ENCODE peak calls at places on chromosomes 3 and 15, in seven cellular contexts. C, V, Y, D, L, S and G are unnamed samples.

GRCh38 chr3:39637807-39638206 is 170.3 kb downstream of the MOBP start:
- DNase-seq in D (peak; percentile 76), V (no peak), Y (no peak), L (peak; percentile 31), C (no peak), S (no peak), G (no peak)

GRCh38 chr3:123816673-123817207 is 67.4 kb downstream of the MYLK start:
- DNase-seq in L (peak; percentile 96), C (no peak), V (no peak), Y (no peak), S (no peak), D (peak; percentile 84), G (no peak)

GRCh38 chr15:28892789-28893610 is 7.2 kb downstream of the APBA2 start:
- DNase-seq in S (no peak), C (no peak), V (peak; percentile 56), L (no peak), Y (no peak), D (peak; percentile 52), G (no peak)

GRCh38 chr3:47162695-47163022 is 1.3 kb downstream of the SETD2 start:
- DNase-seq in C (no peak), S (no peak), Y (no peak), D (peak; percentile 27), L (no peak), V (no peak), G (no peak)

GRCh38 chr3:120879401-120879800 is 28.6 kb upstream of the STXBP5L start:
- DNase-seq in S (no peak), D (no peak), L (no peak), Y (no peak), C (no peak), V (no peak), G (no peak)

GRCh38 chr3:98057631-98058030 is 22.5 kb upstream of the GABRR3 start:
- DNase-seq in V (no peak), S (no peak), Y (no peak), C (no peak), D (no peak), L (no peak), G (no peak)

GRCh38 chr3:27486328-27486727 is 2.1 kb upstream of the SLC4A7 start:
- DNase-seq in V (no peak), D (no peak), C (no peak), L (no peak), S (no peak), Y (no peak), G (no peak)

GRCh38 chr15:77623008-77623877 is 9.5 kb downstream of the LINGO1 start:
- DNase-seq in Y (no peak), D (no peak), C (peak; percentile 17), L (no peak), S (no peak), V (no peak), G (no peak)

GRCh38 chr3:149527531-149528343 is 53.2 kb downstream of the TM4SF4 start:
- DNase-seq in D (no peak), Y (no peak), V (no peak), C (no peak), L (no peak), S (no peak), G (no peak)

GRCh38 chr15:63521405-63522142 is 17.2 kb downstream of the USP3 start:
- DNase-seq in C (no peak), Y (no peak), L (no peak), D (no peak), S (no peak), V (no peak), G (no peak)

GRCh38 chr15:58378241-58379085 is 53.3 kb upstream of the LIPC start:
- DNase-seq in D (peak; percentile 36), C (no peak), L (peak; percentile 38), V (no peak), Y (no peak), S (no peak), G (no peak)

GRCh38 chr15:39459538-39459937 is 121.3 kb upstream of the THBS1 start:
- DNase-seq in L (no peak), D (no peak), C (no peak), V (no peak), S (no peak), Y (no peak), G (no peak)

GRCh38 chr15:83682476-83683162 is 28.7 kb downstream of the ADAMTSL3 start:
- DNase-seq in V (no peak), C (no peak), D (no peak), S (no peak), L (no peak), Y (no peak), G (no peak)

GRCh38 chr3:190092250-190092649 is 28.4 kb downstream of the P3H2 start:
- DNase-seq in C (no peak), L (peak; percentile 73), S (no peak), V (no peak), D (peak; percentile 86), Y (no peak), G (no peak)

GRCh38 chr3:26271848-26272247 is 350.7 kb upstream of the LRRC3B start:
- DNase-seq in D (no peak), C (no peak), Y (no peak), V (no peak), S (no peak), L (no peak), G (no peak)

GRCh38 chr3:128307029-128307633 is 153.8 kb downstream of the EEFSEC start:
- DNase-seq in D (peak; percentile 9), L (no peak), C (no peak), Y (no peak), S (no peak), V (peak; percentile 41), G (no peak)

GRCh38 chr3:78022232-78022631 is 982.3 kb downstream of the ROBO2 start:
- DNase-seq in C (no peak), Y (no peak), S (no peak), D (no peak), L (no peak), V (no peak), G (no peak)